ENCODE peak calls at places on chromosomes 4 and X, in four cellular contexts. U, L, G and J are unnamed samples.

GRCh38 chrX:51456814-51457213 is 39.6 kb downstream of the NUDT11 start:
- DNase-seq in U (peak; percentile 28), L (no peak), G (no peak), J (no peak)

GRCh38 chrX:136910565-136911040 is 30.1 kb upstream of the RBMX start:
- DNase-seq in U (no peak), L (no peak), G (no peak), J (no peak)

GRCh38 chr4:154344686-154345085 is 146.9 kb downstream of the DCHS2 start:
- DNase-seq in U (no peak), L (no peak), G (no peak), J (no peak)

GRCh38 chrX:139058831-139059495 is 347.4 kb upstream of the FGF13 start:
- DNase-seq in U (peak; percentile 16), L (no peak), G (peak; percentile 69), J (no peak)

GRCh38 chrX:17984415-17984814 is 123.3 kb upstream of the RAI2 start:
- DNase-seq in U (no peak), L (no peak), G (no peak), J (no peak)

GRCh38 chrX:139720136-139720535 is 12.2 kb upstream of the MCF2 start:
- DNase-seq in U (no peak), L (no peak), G (peak; percentile 1), J (no peak)

GRCh38 chr4:52935317-52935716 is 73.2 kb downstream of the RASL11B start:
- DNase-seq in U (no peak), L (no peak), G (no peak), J (no peak)

GRCh38 chr4:80956421-80956820 is 74.1 kb upstream of the BMP3 start:
- DNase-seq in U (no peak), L (no peak), G (no peak), J (no peak)

GRCh38 chrX:3711331-3711917 is 2.0 kb downstream of the PRKX start:
- DNase-seq in U (no peak), L (no peak), G (no peak), J (peak; percentile 20)

GRCh38 chr4:41146716-41147506 is 67.4 kb downstream of the APBB2 start:
- DNase-seq in U (peak; percentile 40), L (no peak), G (no peak), J (no peak)

GRCh38 chr4:89284828-89285227 is 22.8 kb downstream of the GPRIN3 start:
- DNase-seq in U (no peak), L (no peak), G (no peak), J (no peak)

GRCh38 chr4:13626492-13627184 is 887 bp downstream of the BOD1L1 start:
- DNase-seq in U (no peak), L (no peak), G (peak; percentile 25), J (no peak)

GRCh38 chrX:115894087-115894486 is 276.5 kb upstream of the AGTR2 start:
- DNase-seq in U (no peak), L (no peak), G (peak; percentile 35), J (no peak)

GRCh38 chrX:3317191-3317718 is 29.2 kb downstream of the MXRA5 start:
- DNase-seq in U (no peak), L (no peak), G (no peak), J (no peak)

GRCh38 chrX:9352683-9353430 is 112.0 kb upstream of the TBL1X start:
- DNase-seq in U (no peak), L (no peak), G (no peak), J (no peak)

GRCh38 chrX:44829836-44830235 is 14.0 kb upstream of the DUSP21 start:
- DNase-seq in U (peak; percentile 28), L (no peak), G (no peak), J (no peak)

GRCh38 chr4:53646792-53647191 is 55.5 kb upstream of the LNX1 start:
- DNase-seq in U (peak; percentile 26), L (no peak), G (no peak), J (no peak)

GRCh38 chr4:128596844-128597243 is 212.7 kb upstream of the JADE1 start:
- DNase-seq in U (no peak), L (no peak), G (no peak), J (no peak)

GRCh38 chrX:29662101-29662500 is 553.3 kb upstream of the MAGEB2 start:
- DNase-seq in U (peak; percentile 8), L (no peak), G (peak; percentile 81), J (no peak)

GRCh38 chr4:30380404-30380998 is 339.7 kb upstream of the PCDH7 start:
- DNase-seq in U (peak; percentile 83), L (no peak), G (peak; percentile 40), J (no peak)

GRCh38 chr4:4606321-4606720 is 64.5 kb upstream of the STX18 start:
- DNase-seq in U (no peak), L (no peak), G (no peak), J (no peak)

GRCh38 chr4:104625706-104626105 is 131.0 kb upstream of the CXXC4 start:
- DNase-seq in U (no peak), L (no peak), G (no peak), J (no peak)

GRCh38 chr4:110540606-110541440 is 64.9 kb downstream of the ENPEP start:
- DNase-seq in U (no peak), L (no peak), G (peak; percentile 85), J (no peak)

DNA sequence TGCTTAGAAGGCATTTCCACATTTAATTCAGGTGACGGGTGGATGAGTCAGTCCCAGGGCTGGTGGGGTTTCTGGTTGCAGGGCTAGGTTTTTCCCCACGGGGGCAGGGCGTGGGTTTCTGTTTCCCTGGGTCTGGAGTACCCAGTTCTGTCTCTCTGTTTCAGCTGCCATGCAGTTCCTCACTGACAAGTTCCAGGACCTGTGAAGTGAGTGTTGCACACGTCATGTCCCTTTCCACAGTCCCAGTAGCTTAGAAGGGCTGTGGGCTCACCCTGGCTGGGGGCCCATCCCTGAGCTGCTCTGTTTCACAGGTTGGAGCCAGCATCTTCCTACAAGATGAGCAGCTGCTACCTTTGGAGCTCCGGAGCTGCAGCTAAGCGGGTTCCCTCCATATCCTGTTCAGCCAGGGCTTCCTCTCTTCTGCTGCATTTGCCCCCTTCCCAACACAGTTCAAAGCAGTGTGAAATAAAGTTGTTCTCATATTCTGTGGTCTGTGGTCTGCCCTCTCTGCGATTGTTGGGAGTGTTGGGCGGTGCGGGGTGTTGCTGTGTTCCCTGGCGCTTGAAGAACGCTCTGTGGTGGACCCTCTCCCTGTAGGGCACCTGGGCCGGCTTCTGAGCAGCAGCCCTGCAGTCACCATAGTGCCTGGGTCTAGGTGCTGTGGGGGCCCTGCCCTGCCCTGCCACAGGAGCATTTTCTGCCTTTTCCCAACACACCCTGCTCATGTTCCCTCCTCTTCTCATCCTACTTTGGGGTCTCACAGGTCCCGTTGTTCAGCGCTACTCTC is 3.9 kb downstream of the LOC101059915 start:
- DNase-seq in U (no peak), L (no peak), G (peak; percentile 70), J (no peak)
- H3K27ac ChIP-seq in U (no peak overlapping the region), L (no peak overlapping the region), G (no peak overlapping the region), J (no peak overlapping the region)

GRCh38 chrX:107768051-107768450 is 7.5 kb downstream of the TSC22D3 start:
- DNase-seq in U (no peak), L (no peak), G (no peak), J (no peak)
- H3K27me3 ChIP-seq in U (no peaks in the 10 kb centered on the region), L (no peaks in the 10 kb centered on the region), G (no peaks in the 10 kb centered on the region), J (no peaks in the 10 kb centered on the region)

GRCh38 chr4:46179356-46179755 is 55.5 kb upstream of the GABRG1 start:
- DNase-seq in U (no peak), L (no peak), G (no peak), J (no peak)
- H3K9me3 ChIP-seq in U (no peaks in the 10 kb centered on the region), L (no peaks in the 10 kb centered on the region), G (peaks cover 8% of the 10 kb centered on the region), J (peaks cover 33% of the 10 kb centered on the region)

DNA sequence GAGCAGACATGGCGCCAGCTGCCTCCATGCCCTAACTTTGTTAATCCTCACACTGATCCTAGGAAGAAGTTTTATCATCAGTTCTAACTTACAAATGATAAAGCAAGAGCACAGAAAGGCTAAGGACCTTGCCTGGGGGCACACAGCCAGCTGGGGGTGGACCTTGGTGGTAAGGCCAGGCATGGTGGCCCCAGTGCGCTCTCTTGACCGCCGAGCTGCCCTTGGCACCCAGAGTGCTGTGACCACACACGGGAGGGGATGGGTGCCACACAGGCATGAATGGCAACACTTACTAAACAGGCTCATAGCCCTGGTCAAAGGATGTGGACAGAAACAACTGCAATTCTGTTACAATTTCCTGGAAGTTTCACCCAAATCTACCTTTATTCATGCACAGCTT is 45.0 kb downstream of the ACOX3 start:
- DNase-seq in U (no peak), L (no peak), G (no peak), J (no peak)
- H3K27ac ChIP-seq in U (no peak overlapping the region), L (no peak overlapping the region), G (no peak overlapping the region), J (no peak overlapping the region)

DNA sequence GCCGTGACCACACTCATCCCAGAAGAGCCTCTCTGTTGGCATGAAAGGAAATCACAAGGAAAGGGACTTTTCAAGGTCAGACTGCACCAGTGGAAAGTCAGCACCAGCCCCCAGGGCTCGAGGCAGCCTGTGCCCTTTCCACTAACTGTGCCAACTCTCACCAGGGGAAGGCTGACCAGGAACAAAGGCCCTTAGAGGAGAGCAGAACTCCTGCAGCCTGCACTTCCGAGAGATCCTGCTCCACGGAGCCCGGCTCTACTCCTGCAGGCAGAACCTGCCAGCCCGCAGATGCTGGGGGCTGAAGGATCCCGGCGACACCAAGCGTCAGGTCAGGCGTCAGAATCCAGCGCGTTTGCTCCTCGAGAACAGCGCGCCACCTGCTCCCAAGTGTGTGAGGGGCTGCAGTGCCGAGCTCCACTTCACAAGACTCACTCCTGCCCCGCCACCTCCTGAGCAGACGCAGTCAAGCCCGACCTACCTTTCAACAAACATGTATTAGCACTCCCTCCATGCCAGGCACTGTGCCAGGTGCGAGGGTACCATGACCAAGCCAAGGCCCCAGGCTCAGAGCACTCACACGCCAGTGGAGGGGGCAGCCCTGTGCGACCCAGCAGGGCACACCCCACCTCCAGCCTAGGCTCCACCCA is 13.6 kb upstream of the HELT start:
- DNase-seq in U (no peak), L (peak; percentile 63), G (no peak), J (peak; percentile 27)
- H3K27me3 ChIP-seq in U (peaks cover 33% of the 10 kb centered on the region), L (no peaks in the 10 kb centered on the region), G (peaks cover 4% of the 10 kb centered on the region), J (peaks cover 32% of the 10 kb centered on the region)

DNA sequence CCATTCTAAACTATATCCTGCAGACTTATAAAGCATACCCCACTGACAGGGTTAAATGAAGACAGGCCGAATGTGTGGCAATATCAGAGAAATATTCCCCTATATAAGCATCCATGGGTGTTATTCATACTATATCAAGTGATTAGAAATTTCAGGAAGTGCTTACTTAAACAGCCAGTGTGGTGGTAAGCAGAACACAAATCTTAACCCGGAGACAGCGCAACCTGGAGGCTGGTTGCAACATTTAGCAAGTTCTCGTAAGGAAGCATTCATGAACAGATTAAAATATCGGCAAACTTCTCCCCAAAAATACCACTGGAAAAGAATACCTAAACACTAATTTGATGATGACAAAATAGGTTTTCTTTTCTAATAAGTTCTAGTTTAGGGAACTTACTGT is 261.2 kb downstream of the CBLL2 start:
- DNase-seq in U (no peak), L (no peak), G (no peak), J (no peak)
- H3K9me3 ChIP-seq in U (no peaks in the 10 kb centered on the region), L (no peaks in the 10 kb centered on the region), G (peaks cover 7% of the 10 kb centered on the region), J (no peaks in the 10 kb centered on the region)

DNA sequence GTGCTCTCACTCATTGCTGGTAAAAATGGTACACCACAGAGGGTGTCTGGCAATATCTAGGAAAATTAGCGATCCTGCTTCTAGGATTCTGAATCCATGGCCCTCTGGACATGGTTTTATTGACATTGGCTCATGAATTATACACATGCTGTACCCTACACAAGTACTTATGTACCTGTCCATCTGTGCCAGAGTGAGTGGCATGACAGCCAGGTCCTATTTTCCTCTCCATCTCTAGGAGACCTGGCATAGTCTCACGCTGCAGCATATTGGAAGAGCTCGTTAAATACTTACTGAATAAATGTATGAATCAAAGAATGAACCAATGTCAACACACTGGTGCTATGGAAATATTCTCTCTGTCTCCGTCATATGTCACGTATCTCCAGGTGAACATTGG is 11.0 kb downstream of the SLC10A6 start:
- DNase-seq in U (no peak), L (no peak), G (no peak), J (no peak)
- H3K27ac ChIP-seq in U (no peak overlapping the region), L (no peak overlapping the region), G (no peak overlapping the region), J (no peak overlapping the region)